ENCODE peak calls at places on chromosomes 11 and 22, in four cellular contexts. B is WTC11, R is K562, K is HepG2. V is an unnamed sample.
A peak's percentile ranks its signal among the peaks of the same experiment; 100 is the strongest.

GRCh38 chr11:13364388-13364787 is 86.8 kb downstream of the BMAL1 start:
- DNase-seq in R (no peak), B (no peak), K (no peak), V (no peak)

GRCh38 chr22:17952273-17952801 is 72.0 kb downstream of the MICAL3 start:
- DNase-seq in R (peak; percentile 44), K (no peak), B (no peak), V (no peak)

GRCh38 chr11:119741369-119742262 is 12.6 kb upstream of the NECTIN1 start:
- DNase-seq in K (peak; percentile 21), B (peak; percentile 82), R (peak; percentile 75), V (no peak)

GRCh38 chr22:21765909-21766529 is 30.4 kb upstream of the YPEL1 start:
- DNase-seq in K (no peak), B (no peak), R (no peak), V (no peak)

GRCh38 chr11:34915136-34916013 is 804 bp downstream of the APIP start:
- DNase-seq in B (no peak), K (no peak), R (peak; percentile 13), V (no peak)

GRCh38 chr11:115775846-115776245 is 271.6 kb upstream of the CADM1 start:
- DNase-seq in B (no peak), R (no peak), K (no peak), V (no peak)

GRCh38 chr22:35230839-35231584 is 26.3 kb upstream of the HMGXB4 start:
- DNase-seq in R (peak; percentile 37), B (no peak), K (peak; percentile 51), V (no peak)

GRCh38 chr11:128328955-128329551 is 258.3 kb downstream of the ETS1 start:
- DNase-seq in B (no peak), K (no peak), R (no peak), V (no peak)

GRCh38 chr11:35529971-35530495 is 4.6 kb upstream of the PAMR1 start:
- DNase-seq in R (no peak), K (no peak), B (no peak), V (no peak)

GRCh38 chr22:49091451-49091850 is 736.2 kb downstream of the BRD1 start:
- DNase-seq in K (no peak), R (no peak), B (no peak), V (no peak)

GRCh38 chr11:70477607-70478006 is 79.3 kb downstream of the CTTN start:
- DNase-seq in K (no peak), R (no peak), B (no peak), V (no peak)

GRCh38 chr11:132792341-132793140 is 739.8 kb downstream of the OPCML start:
- DNase-seq in B (peak; percentile 27), K (no peak), R (no peak), V (no peak)

GRCh38 chr22:35314161-35314942 is 14.7 kb downstream of the TOM1 start:
- DNase-seq in R (no peak), B (no peak), K (no peak), V (no peak)

GRCh38 chr22:22910272-22911240 is 22.9 kb downstream of the IGLL5 start:
- DNase-seq in K (no peak), B (no peak), R (peak; percentile 59), V (no peak)

GRCh38 chr11:33734441-33735165 is 1.6 kb downstream of the CD59 start:
- DNase-seq in K (no peak), R (no peak), B (no peak), V (no peak)

GRCh38 chr22:49672013-49672516 is 155.6 kb downstream of the BRD1 start:
- DNase-seq in R (no peak), B (no peak), K (no peak), V (no peak)

GRCh38 chr11:40302669-40303068 is 1156.8 kb downstream of the LRRC4C start:
- DNase-seq in R (no peak), B (no peak), K (no peak), V (no peak)

GRCh38 chr22:19943665-19944026 is 2.0 kb upstream of the TXNRD2 start:
- DNase-seq in K (peak; percentile 61), B (no peak), R (peak; percentile 76), V (no peak)

GRCh38 chr22:38618258-38618657 is 37.9 kb downstream of the FAM227A start:
- DNase-seq in B (no peak), R (no peak), K (no peak), V (no peak)

GRCh38 chr11:66230171-66230570 is 38.3 kb upstream of the RAB1B start:
- DNase-seq in B (no peak), K (no peak), R (no peak), V (no peak)

GRCh38 chr11:863389-864117 is 20.9 kb downstream of the TSPAN4 start:
- DNase-seq in K (no peak), R (no peak), B (no peak), V (no peak)

GRCh38 chr11:111676878-111677585 is 74.8 kb downstream of the SIK2 start:
- DNase-seq in R (no peak), B (no peak), K (no peak), V (no peak)

GRCh38 chr11:34065505-34066203 is 14.1 kb downstream of the CAPRIN1 start:
- DNase-seq in R (no peak), B (peak; percentile 21), K (no peak), V (no peak)

GRCh38 chr11:69381681-69382130 is 87.8 kb downstream of the MYEOV start:
- DNase-seq in K (no peak), R (peak; percentile 47), B (no peak), V (no peak)

GRCh38 chr22:46742576-46743221 is 4.6 kb upstream of the CERK start:
- DNase-seq in K (no peak), B (no peak), R (no peak), V (no peak)

GRCh38 chr11:8720376-8720775 is 37.8 kb downstream of the RPL27A start:
- DNase-seq in K (no peak), R (no peak), B (no peak), V (no peak)

GRCh38 chr11:95991545-95991944 is 67.6 kb upstream of the MTMR2 start:
- DNase-seq in R (no peak), K (no peak), B (no peak), V (no peak)

GRCh38 chr11:587978-588380 is 11.7 kb downstream of the PHRF1 start:
- DNase-seq in B (no peak), K (peak; percentile 96), R (peak; percentile 76), V (no peak)

GRCh38 chr22:46090051-46090591 is 60.2 kb upstream of the PPARA start:
- DNase-seq in R (no peak), K (no peak), B (no peak), V (no peak)

GRCh38 chr22:22666307-22667091 is 22.1 kb downstream of the GGTLC2 start:
- DNase-seq in K (peak; percentile 11), B (peak; percentile 71), R (peak; percentile 85), V (no peak)

GRCh38 chr11:68211546-68211945 is 1.6 kb downstream of the KMT5B start:
- DNase-seq in R (no peak), K (no peak), B (no peak), V (no peak)

GRCh38 chr11:76672431-76673163 is 2.0 kb upstream of the LRRC32 start:
- DNase-seq in K (no peak), R (no peak), B (no peak), V (peak; percentile 84)

GRCh38 chr22:34019190-34019845 is 99.0 kb upstream of the LARGE1 start:
- DNase-seq in K (no peak), R (no peak), B (no peak), V (no peak)

GRCh38 chr11:69302447-69302846 is 8.5 kb downstream of the MYEOV start:
- DNase-seq in K (no peak), B (no peak), R (no peak), V (no peak)

GRCh38 chr11:26556582-26556981 is 15.5 kb downstream of the MUC15 start:
- DNase-seq in R (no peak), K (no peak), B (no peak), V (no peak)

GRCh38 chr11:95325777-95326258 is 94.8 kb upstream of the SESN3 start:
- DNase-seq in K (no peak), R (no peak), B (no peak), V (no peak)

GRCh38 chr22:26501996-26502395 is 10.3 kb downstream of the TFIP11 start:
- DNase-seq in K (no peak), B (no peak), R (no peak), V (no peak)
- TF ChIP-seq NR2C2 in K (no peak), B (no peak), R (no peak), V (no peak)

GRCh38 chr11:10693509-10694071 is at the start of gene IRAG1:
- DNase-seq in K (no peak), R (no peak), B (peak; percentile 25), V (no peak)
- TF ChIP-seq NR2C2 in K (no peak), R (no peak), B (no peak), V (no peak)

GRCh38 chr22:36948273-36949055 is 35.0 kb downstream of the CSF2RB start:
- DNase-seq in K (no peak), R (no peak), B (no peak), V (no peak)
- TF ChIP-seq NR2C2 in K (no peak), R (no peak), B (no peak), V (no peak)

GRCh38 chr11:89279176-89279575 is 101.5 kb downstream of the TYR start:
- DNase-seq in B (no peak), R (no peak), K (no peak), V (no peak)
- TF ChIP-seq NR2C2 in B (no peak), R (no peak), K (no peak), V (no peak)

GRCh38 chr11:101880208-101880607 is 34.6 kb upstream of the CEP126 start:
- DNase-seq in K (peak; percentile 75), R (no peak), B (no peak), V (no peak)
- TF ChIP-seq NR2C2 in K (no peak), R (no peak), B (no peak), V (no peak)

GRCh38 chr11:114111369-114112042 is 52.0 kb downstream of the ZBTB16 start:
- DNase-seq in K (no peak), R (no peak), B (no peak), V (no peak)
- TF ChIP-seq NR2C2 in K (no peak), R (no peak), B (no peak), V (no peak)